ENCODE peak calls at places on chromosomes 12 and 14, in ten cellular contexts. R is CD8-positive, alpha-beta T cell; N is transverse colon; V is PC-9; Q is esophagus squamous epithelium; Z is aorta; X is tibial artery; O is PC-3; A is fibroblast of lung; C is Peyer's patch. M is an unnamed sample.

GRCh38 chr12:79737875-79738718 is 47.3 kb upstream of the PAWR start:
- DNase-seq in Z (no peak), O (peak; percentile 89), V (peak; percentile 22), Q (no peak), A (peak; percentile 76), R (no peak), N (peak; percentile 57), X (no peak), C (peak; percentile 76), M (peak; percentile 16)

GRCh38 chr14:93787465-93788306 is 599 bp downstream of the PRIMA1 start:
- DNase-seq in X (no peak), A (no peak), V (no peak), N (no peak), Z (no peak), Q (no peak), C (no peak), R (no peak), O (no peak), M (no peak)

GRCh38 chr12:91577586-91578539 is 395.2 kb upstream of the DCN start:
- DNase-seq in N (no peak), Z (no peak), Q (no peak), A (peak; percentile 65), V (no peak), R (no peak), O (peak; percentile 66), C (no peak), X (no peak), M (no peak)

GRCh38 chr14:35161231-35161630 is 38.9 kb downstream of the PRORP start:
- DNase-seq in A (no peak), Q (no peak), Z (no peak), N (no peak), R (no peak), V (no peak), C (no peak), O (no peak), X (no peak), M (no peak)

GRCh38 chr12:6866920-6867406 is 368 bp upstream of the TPI1 start:
- DNase-seq in Z (peak; percentile 83), C (no peak), R (no peak), A (no peak), O (peak; percentile 24), X (no peak), V (no peak), N (no peak), Q (peak; percentile 35), M (peak; percentile 53)

GRCh38 chr12:91877461-91878230 is 268.0 kb downstream of the BTG1 start:
- DNase-seq in N (no peak), Z (no peak), C (no peak), X (no peak), A (no peak), R (no peak), V (no peak), Q (no peak), O (no peak), M (no peak)

GRCh38 chr14:94388027-94388895 is at the start of gene SERPINA1:
- DNase-seq in Q (no peak), O (peak; percentile 65), V (no peak), C (peak; percentile 82), A (no peak), Z (no peak), N (no peak), X (no peak), R (no peak), M (no peak)

GRCh38 chr12:51941011-51941561 is 10.4 kb upstream of the ACVR1B start:
- DNase-seq in C (no peak), X (no peak), Q (no peak), V (no peak), N (no peak), R (no peak), Z (no peak), O (no peak), A (peak; percentile 74), M (no peak)

GRCh38 chr12:14873440-14874185 is 12.0 kb downstream of the MGP start:
- DNase-seq in Z (no peak), O (no peak), A (peak; percentile 21), R (no peak), V (no peak), Q (no peak), C (no peak), X (no peak), N (no peak), M (no peak)

GRCh38 chr12:18583655-18584054 is 154.2 kb downstream of the PLCZ1 start:
- DNase-seq in X (no peak), A (peak; percentile 24), R (no peak), C (no peak), N (no peak), O (no peak), Q (no peak), V (no peak), Z (no peak), M (no peak)

GRCh38 chr14:104559043-104559768 is 20.4 kb upstream of the C14orf180 start:
- DNase-seq in Q (no peak), O (no peak), X (no peak), N (no peak), C (no peak), A (no peak), Z (peak; percentile 59), V (no peak), R (no peak), M (no peak)

GRCh38 chr12:108530141-108530540 is 15.1 kb downstream of the FICD start:
- DNase-seq in O (no peak), V (no peak), X (no peak), R (no peak), C (no peak), Q (no peak), N (no peak), A (no peak), Z (no peak), M (no peak)

GRCh38 chr12:76123301-76124212 is 39.1 kb upstream of the NAP1L1 start:
- DNase-seq in X (no peak), Q (no peak), N (no peak), R (no peak), A (peak; percentile 38), C (no peak), Z (no peak), V (no peak), O (peak; percentile 69), M (no peak)

GRCh38 chr12:49037947-49038237 is 19.3 kb upstream of the PRKAG1 start:
- DNase-seq in R (no peak), Q (no peak), V (no peak), N (no peak), A (no peak), O (no peak), Z (no peak), C (no peak), X (no peak), M (no peak)

GRCh38 chr12:12562016-12562483 is 613 bp downstream of the DUSP16 start:
- DNase-seq in Z (peak; percentile 77), V (no peak), R (peak; percentile 2), A (peak; percentile 37), X (no peak), Q (no peak), C (peak; percentile 57), N (peak; percentile 27), O (peak; percentile 4), M (peak; percentile 26)

GRCh38 chr12:14850929-14851663 is 7.8 kb upstream of the ART4 start:
- DNase-seq in X (no peak), O (no peak), C (no peak), Q (no peak), R (no peak), A (no peak), V (no peak), N (no peak), Z (no peak), M (no peak)

GRCh38 chr12:12779529-12779928 is 5.9 kb upstream of the APOLD1 start:
- DNase-seq in O (peak; percentile 90), Q (no peak), X (no peak), N (no peak), Z (no peak), A (peak; percentile 88), C (no peak), V (no peak), R (no peak), M (no peak)

GRCh38 chr12:5430639-5431603 is 987 bp upstream of the NTF3 start:
- DNase-seq in N (no peak), X (no peak), R (no peak), Q (no peak), O (no peak), Z (peak; percentile 80), A (no peak), V (no peak), C (no peak), M (no peak)

GRCh38 chr12:109952160-109952858 is 43.9 kb downstream of the GIT2 start:
- DNase-seq in O (no peak), N (no peak), X (no peak), V (no peak), Q (no peak), Z (no peak), C (no peak), A (no peak), R (no peak), M (no peak)
- H3K36me3 ChIP-seq in O (peaks cover 29% of the 10 kb centered on the region), N (peaks cover 21% of the 10 kb centered on the region), X (peaks cover 93% of the 10 kb centered on the region), V (peaks cover 26% of the 10 kb centered on the region), Q (peaks cover 21% of the 10 kb centered on the region), Z (no peaks in the 10 kb centered on the region), C (no peaks in the 10 kb centered on the region), A (peaks cover 11% of the 10 kb centered on the region), R (peaks cover 39% of the 10 kb centered on the region), M (peaks cover 50% of the 10 kb centered on the region)

GRCh38 chr12:96221391-96221790 is 27.2 kb downstream of the ELK3 start:
- DNase-seq in C (peak; percentile 35), O (no peak), Q (no peak), X (no peak), V (no peak), R (no peak), Z (peak; percentile 65), A (no peak), N (no peak), M (no peak)
- H3K36me3 ChIP-seq in C (no peaks in the 10 kb centered on the region), O (peaks cover 18% of the 10 kb centered on the region), Q (peaks cover 20% of the 10 kb centered on the region), X (no peaks in the 10 kb centered on the region), V (peaks cover 32% of the 10 kb centered on the region), R (peaks cover 3% of the 10 kb centered on the region), Z (no peaks in the 10 kb centered on the region), A (peaks cover 1% of the 10 kb centered on the region), N (no peaks in the 10 kb centered on the region), M (peaks cover 25% of the 10 kb centered on the region)

DNA sequence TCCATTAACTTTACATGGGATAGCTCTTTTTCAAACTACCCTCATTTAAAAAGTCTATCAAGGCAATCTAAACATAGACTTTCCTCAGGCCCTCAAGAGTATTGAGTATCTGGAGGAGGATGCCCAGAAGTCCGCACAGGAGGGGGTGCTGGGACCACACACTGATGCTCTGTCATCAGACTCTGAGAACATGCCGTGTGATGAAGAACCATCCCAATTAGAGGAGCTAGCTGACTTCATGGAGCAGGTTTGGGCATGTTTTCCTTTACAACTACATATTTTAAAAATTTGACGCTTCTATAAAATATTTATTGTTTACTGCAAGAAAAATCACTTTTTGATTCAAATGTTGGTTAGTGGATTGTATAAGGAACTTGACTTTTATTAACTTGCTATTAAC is 93.5 kb downstream of the EP400 start:
- DNase-seq in V (no peak), C (no peak), O (no peak), N (no peak), Z (no peak), A (no peak), R (no peak), X (no peak), Q (no peak), M (no peak)
- H3K36me3 ChIP-seq in V (peaks cover 22% of the 10 kb centered on the region), C (no peaks in the 10 kb centered on the region), O (peaks cover 53% of the 10 kb centered on the region), N (peaks cover 56% of the 10 kb centered on the region), Z (no peaks in the 10 kb centered on the region), A (peaks cover 19% of the 10 kb centered on the region), R (peaks cover 53% of the 10 kb centered on the region), X (peaks cover 86% of the 10 kb centered on the region), Q (peaks cover 32% of the 10 kb centered on the region), M (peaks cover 72% of the 10 kb centered on the region)

DNA sequence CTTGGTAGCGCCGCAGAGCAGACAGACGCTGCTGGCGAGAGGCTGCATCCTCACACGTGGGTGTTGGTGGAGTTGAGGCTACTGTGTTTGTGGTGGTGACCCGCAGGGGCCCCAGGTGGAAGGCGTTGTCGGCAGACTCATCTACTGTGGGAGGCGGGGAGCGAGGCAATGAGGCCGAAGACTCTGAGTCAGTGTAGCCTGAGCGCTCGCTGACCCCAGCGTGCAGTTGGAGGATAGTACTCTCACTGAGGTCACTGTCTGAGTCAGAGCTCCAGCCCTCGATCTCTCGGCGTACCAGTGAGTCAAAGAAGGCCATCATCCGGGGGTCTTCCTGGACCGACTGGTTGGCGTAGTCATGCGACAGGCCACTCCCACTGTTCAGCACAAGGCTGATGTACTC is 76.0 kb upstream of the ACTN1 start:
- DNase-seq in N (no peak), O (no peak), A (peak; percentile 91), C (no peak), R (no peak), Q (no peak), V (no peak), Z (no peak), X (no peak), M (no peak)
- H3K36me3 ChIP-seq in N (peaks cover 17% of the 10 kb centered on the region), O (peaks cover 27% of the 10 kb centered on the region), A (peaks cover 15% of the 10 kb centered on the region), C (no peaks in the 10 kb centered on the region), R (peaks cover 37% of the 10 kb centered on the region), Q (peaks cover 22% of the 10 kb centered on the region), V (peaks cover 10% of the 10 kb centered on the region), Z (no peaks in the 10 kb centered on the region), X (peaks cover 47% of the 10 kb centered on the region), M (no peaks in the 10 kb centered on the region)

M was measured in MG63.